ENCODE peak calls at places on chromosomes 11 and 22, in nine cellular contexts. One of them, this sample, is unnamed.
A peak's percentile ranks its signal among the peaks of the same experiment; 100 is the strongest.

GRCh38 chr11:102111011-102111786 is 952 bp downstream of the YAP1 start:
- DNase-seq in GM12865: peak; percentile 12
- DNase-seq in lower lobe of right lung: peak; percentile 85
- DNase-seq in IMR-90: peak; percentile 81
- DNase-seq in choroid plexus epithelial cell: peak; percentile 92
- DNase-seq in psoas muscle: peak; percentile 85
- DNase-seq in heart right ventricle: peak; percentile 76
- DNase-seq in MG63: peak; percentile 82
- DNase-seq in PC-3: peak; percentile 79
- DNase-seq in this sample: peak; percentile 95

GRCh38 chr11:46949297-46949696 is 12.7 kb downstream of the CSTPP1 start:
- DNase-seq in GM12865: no peak
- DNase-seq in lower lobe of right lung: no peak
- DNase-seq in IMR-90: no peak
- DNase-seq in choroid plexus epithelial cell: no peak
- DNase-seq in psoas muscle: no peak
- DNase-seq in heart right ventricle: no peak
- DNase-seq in MG63: no peak
- DNase-seq in PC-3: no peak
- DNase-seq in this sample: no peak

GRCh38 chr11:118899706-118900360 is 16.1 kb downstream of the CXCR5 start:
- DNase-seq in GM12865: no peak
- DNase-seq in lower lobe of right lung: no peak
- DNase-seq in IMR-90: no peak
- DNase-seq in choroid plexus epithelial cell: no peak
- DNase-seq in psoas muscle: no peak
- DNase-seq in heart right ventricle: no peak
- DNase-seq in MG63: no peak
- DNase-seq in PC-3: no peak
- DNase-seq in this sample: no peak

GRCh38 chr11:121512468-121513465 is 60.0 kb upstream of the SORL1-AS1 start:
- DNase-seq in GM12865: no peak
- DNase-seq in lower lobe of right lung: no peak
- DNase-seq in IMR-90: no peak
- DNase-seq in choroid plexus epithelial cell: no peak
- DNase-seq in psoas muscle: no peak
- DNase-seq in heart right ventricle: no peak
- DNase-seq in MG63: no peak
- DNase-seq in PC-3: no peak
- DNase-seq in this sample: no peak

GRCh38 chr11:33452806-33453205 is 195.6 kb downstream of the HIPK3 start:
- DNase-seq in GM12865: no peak
- DNase-seq in lower lobe of right lung: no peak
- DNase-seq in IMR-90: peak; percentile 94
- DNase-seq in choroid plexus epithelial cell: peak; percentile 83
- DNase-seq in psoas muscle: no peak
- DNase-seq in heart right ventricle: no peak
- DNase-seq in MG63: peak; percentile 64
- DNase-seq in PC-3: peak; percentile 90
- DNase-seq in this sample: peak; percentile 86

GRCh38 chr22:43994416-43994815 is 29.7 kb upstream of the PARVB start:
- DNase-seq in GM12865: no peak
- DNase-seq in lower lobe of right lung: peak; percentile 30
- DNase-seq in IMR-90: no peak
- DNase-seq in choroid plexus epithelial cell: no peak
- DNase-seq in psoas muscle: no peak
- DNase-seq in heart right ventricle: no peak
- DNase-seq in MG63: no peak
- DNase-seq in PC-3: no peak
- DNase-seq in this sample: no peak

GRCh38 chr11:118608268-118609214 is 1.1 kb downstream of the PHLDB1 start:
- DNase-seq in GM12865: peak; percentile 39
- DNase-seq in lower lobe of right lung: peak; percentile 77
- DNase-seq in IMR-90: peak; percentile 85
- DNase-seq in choroid plexus epithelial cell: peak; percentile 74
- DNase-seq in psoas muscle: peak; percentile 87
- DNase-seq in heart right ventricle: peak; percentile 79
- DNase-seq in MG63: peak; percentile 86
- DNase-seq in PC-3: peak; percentile 52
- DNase-seq in this sample: peak; percentile 94

GRCh38 chr11:64534950-64535349 is 56.1 kb upstream of the SLC22A12 start:
- DNase-seq in GM12865: no peak
- DNase-seq in lower lobe of right lung: peak; percentile 17
- DNase-seq in IMR-90: no peak
- DNase-seq in choroid plexus epithelial cell: no peak
- DNase-seq in psoas muscle: no peak
- DNase-seq in heart right ventricle: peak; percentile 26
- DNase-seq in MG63: no peak
- DNase-seq in PC-3: no peak
- DNase-seq in this sample: no peak

GRCh38 chr11:65047581-65048422 is 6.8 kb downstream of the SAC3D1 start:
- DNase-seq in GM12865: no peak
- DNase-seq in lower lobe of right lung: peak; percentile 59
- DNase-seq in IMR-90: no peak
- DNase-seq in choroid plexus epithelial cell: peak; percentile 19
- DNase-seq in psoas muscle: peak; percentile 35
- DNase-seq in heart right ventricle: no peak
- DNase-seq in MG63: no peak
- DNase-seq in PC-3: no peak
- DNase-seq in this sample: no peak

GRCh38 chr11:32113200-32113599 is 22.3 kb downstream of the RCN1 start:
- DNase-seq in GM12865: no peak
- DNase-seq in lower lobe of right lung: no peak
- DNase-seq in IMR-90: no peak
- DNase-seq in choroid plexus epithelial cell: peak; percentile 95
- DNase-seq in psoas muscle: no peak
- DNase-seq in heart right ventricle: no peak
- DNase-seq in MG63: no peak
- DNase-seq in PC-3: no peak
- DNase-seq in this sample: no peak

DNA sequence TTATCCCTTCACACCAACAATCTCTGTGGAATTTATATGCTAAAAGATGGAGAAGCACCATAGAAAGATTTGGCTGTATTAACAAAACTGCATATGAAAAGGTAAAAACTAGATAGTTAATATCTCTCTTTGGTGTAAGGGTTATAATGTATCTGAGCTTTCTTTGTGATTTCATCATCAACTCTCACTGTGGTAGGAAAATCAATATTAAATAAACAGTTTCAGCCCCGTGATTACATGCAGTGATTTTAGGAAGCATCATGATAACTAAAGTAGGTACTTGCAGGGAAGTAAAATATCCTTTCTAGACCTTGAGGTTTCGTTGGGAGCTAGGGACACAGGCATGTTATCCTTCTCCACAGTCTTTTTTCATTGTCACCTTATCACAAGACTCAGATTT is 2.7 kb downstream of the BMAL1 start:
- DNase-seq in GM12865: no peak
- DNase-seq in lower lobe of right lung: no peak
- DNase-seq in IMR-90: no peak
- DNase-seq in choroid plexus epithelial cell: no peak
- DNase-seq in psoas muscle: no peak
- DNase-seq in heart right ventricle: no peak
- DNase-seq in MG63: no peak
- DNase-seq in PC-3: no peak
- DNase-seq in this sample: no peak
- H3K4me3 ChIP-seq in GM12865: no peak overlapping the region
- H3K4me3 ChIP-seq in lower lobe of right lung: no peak overlapping the region
- H3K4me3 ChIP-seq in IMR-90: no peak overlapping the region
- H3K4me3 ChIP-seq in choroid plexus epithelial cell: no peak overlapping the region
- H3K4me3 ChIP-seq in psoas muscle: no peak overlapping the region
- H3K4me3 ChIP-seq in heart right ventricle: no peak overlapping the region
- H3K4me3 ChIP-seq in MG63: no peak overlapping the region
- H3K4me3 ChIP-seq in PC-3: no peak overlapping the region
- H3K4me3 ChIP-seq in this sample: no peak overlapping the region

GRCh38 chr11:125570952-125571351 is 1.7 kb downstream of the EI24 start:
- DNase-seq in GM12865: no peak
- DNase-seq in lower lobe of right lung: no peak
- DNase-seq in IMR-90: no peak
- DNase-seq in choroid plexus epithelial cell: no peak
- DNase-seq in psoas muscle: no peak
- DNase-seq in heart right ventricle: no peak
- DNase-seq in MG63: no peak
- DNase-seq in PC-3: no peak
- DNase-seq in this sample: no peak
- H3K4me3 ChIP-seq in GM12865: peak overlapping the region; percentile 99
- H3K4me3 ChIP-seq in lower lobe of right lung: no peak overlapping the region
- H3K4me3 ChIP-seq in IMR-90: no peak overlapping the region
- H3K4me3 ChIP-seq in choroid plexus epithelial cell: no peak overlapping the region
- H3K4me3 ChIP-seq in psoas muscle: peak overlapping the region; percentile 96
- H3K4me3 ChIP-seq in heart right ventricle: no peak overlapping the region
- H3K4me3 ChIP-seq in MG63: no peak overlapping the region
- H3K4me3 ChIP-seq in PC-3: peak overlapping the region; percentile 90
- H3K4me3 ChIP-seq in this sample: peak overlapping the region; percentile 98

DNA sequence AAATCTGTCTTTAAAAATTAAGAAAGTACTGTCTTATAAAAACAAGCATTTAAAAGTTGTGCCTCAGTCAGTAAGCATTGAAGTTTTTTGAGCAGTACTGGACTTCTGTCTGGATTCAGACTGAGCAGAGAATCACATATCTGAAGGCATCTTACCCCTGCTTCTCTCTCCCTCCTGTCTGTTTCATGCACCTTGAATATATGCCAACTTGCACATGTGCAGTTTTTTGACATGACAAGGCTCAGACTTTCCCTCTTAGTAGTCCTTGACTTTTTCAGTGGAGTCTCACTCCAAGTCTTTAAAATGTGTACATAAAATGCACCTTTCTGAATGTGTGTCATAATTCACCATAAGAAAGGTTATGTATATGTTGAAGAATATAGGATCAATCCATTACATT is 19.8 kb downstream of the SPECC1L start:
- DNase-seq in GM12865: no peak
- DNase-seq in lower lobe of right lung: no peak
- DNase-seq in IMR-90: peak; percentile 45
- DNase-seq in choroid plexus epithelial cell: no peak
- DNase-seq in psoas muscle: no peak
- DNase-seq in heart right ventricle: no peak
- DNase-seq in MG63: no peak
- DNase-seq in PC-3: no peak
- DNase-seq in this sample: peak; percentile 43
- H3K4me3 ChIP-seq in GM12865: no peak overlapping the region
- H3K4me3 ChIP-seq in lower lobe of right lung: no peak overlapping the region
- H3K4me3 ChIP-seq in IMR-90: no peak overlapping the region
- H3K4me3 ChIP-seq in choroid plexus epithelial cell: no peak overlapping the region
- H3K4me3 ChIP-seq in psoas muscle: no peak overlapping the region
- H3K4me3 ChIP-seq in heart right ventricle: no peak overlapping the region
- H3K4me3 ChIP-seq in MG63: no peak overlapping the region
- H3K4me3 ChIP-seq in PC-3: no peak overlapping the region
- H3K4me3 ChIP-seq in this sample: peak overlapping the region; percentile 58

GRCh38 chr11:107017104-107017432 is 1.2 kb downstream of the GUCY1A2 start:
- DNase-seq in GM12865: no peak
- DNase-seq in lower lobe of right lung: no peak
- DNase-seq in IMR-90: no peak
- DNase-seq in choroid plexus epithelial cell: peak; percentile 10
- DNase-seq in psoas muscle: no peak
- DNase-seq in heart right ventricle: peak; percentile 37
- DNase-seq in MG63: no peak
- DNase-seq in PC-3: no peak
- DNase-seq in this sample: no peak
- H3K4me3 ChIP-seq in GM12865: no peak overlapping the region
- H3K4me3 ChIP-seq in lower lobe of right lung: peak overlapping the region; percentile 44
- H3K4me3 ChIP-seq in IMR-90: no peak overlapping the region
- H3K4me3 ChIP-seq in choroid plexus epithelial cell: no peak overlapping the region
- H3K4me3 ChIP-seq in psoas muscle: peak overlapping the region; percentile 64
- H3K4me3 ChIP-seq in heart right ventricle: peak overlapping the region; percentile 57
- H3K4me3 ChIP-seq in MG63: peak overlapping the region; percentile 51
- H3K4me3 ChIP-seq in PC-3: peak overlapping the region; percentile 57
- H3K4me3 ChIP-seq in this sample: peak overlapping the region; percentile 89

GRCh38 chr11:43952020-43952400 is 9.6 kb downstream of the C11orf96 start:
- DNase-seq in GM12865: no peak
- DNase-seq in lower lobe of right lung: no peak
- DNase-seq in IMR-90: no peak
- DNase-seq in choroid plexus epithelial cell: no peak
- DNase-seq in psoas muscle: no peak
- DNase-seq in heart right ventricle: no peak
- DNase-seq in MG63: no peak
- DNase-seq in PC-3: no peak
- DNase-seq in this sample: no peak
- H3K4me3 ChIP-seq in GM12865: no peak overlapping the region
- H3K4me3 ChIP-seq in lower lobe of right lung: no peak overlapping the region
- H3K4me3 ChIP-seq in IMR-90: no peak overlapping the region
- H3K4me3 ChIP-seq in choroid plexus epithelial cell: no peak overlapping the region
- H3K4me3 ChIP-seq in psoas muscle: no peak overlapping the region
- H3K4me3 ChIP-seq in heart right ventricle: no peak overlapping the region
- H3K4me3 ChIP-seq in MG63: no peak overlapping the region
- H3K4me3 ChIP-seq in PC-3: no peak overlapping the region
- H3K4me3 ChIP-seq in this sample: no peak overlapping the region

GRCh38 chr22:29065468-29066190 is 4.0 kb upstream of the C22orf31 start:
- DNase-seq in GM12865: no peak
- DNase-seq in lower lobe of right lung: no peak
- DNase-seq in IMR-90: no peak
- DNase-seq in choroid plexus epithelial cell: no peak
- DNase-seq in psoas muscle: no peak
- DNase-seq in heart right ventricle: no peak
- DNase-seq in MG63: no peak
- DNase-seq in PC-3: no peak
- DNase-seq in this sample: no peak
- H3K4me3 ChIP-seq in GM12865: no peak overlapping the region
- H3K4me3 ChIP-seq in lower lobe of right lung: no peak overlapping the region
- H3K4me3 ChIP-seq in IMR-90: no peak overlapping the region
- H3K4me3 ChIP-seq in choroid plexus epithelial cell: no peak overlapping the region
- H3K4me3 ChIP-seq in psoas muscle: no peak overlapping the region
- H3K4me3 ChIP-seq in heart right ventricle: no peak overlapping the region
- H3K4me3 ChIP-seq in MG63: no peak overlapping the region
- H3K4me3 ChIP-seq in PC-3: no peak overlapping the region
- H3K4me3 ChIP-seq in this sample: no peak overlapping the region

GRCh38 chr11:128625766-128626165 is 38.4 kb upstream of the ETS1 start:
- DNase-seq in GM12865: peak; percentile 26
- DNase-seq in lower lobe of right lung: no peak
- DNase-seq in IMR-90: no peak
- DNase-seq in choroid plexus epithelial cell: peak; percentile 21
- DNase-seq in psoas muscle: no peak
- DNase-seq in heart right ventricle: no peak
- DNase-seq in MG63: no peak
- DNase-seq in PC-3: no peak
- DNase-seq in this sample: no peak
- H3K4me3 ChIP-seq in GM12865: no peak overlapping the region
- H3K4me3 ChIP-seq in lower lobe of right lung: no peak overlapping the region
- H3K4me3 ChIP-seq in IMR-90: no peak overlapping the region
- H3K4me3 ChIP-seq in choroid plexus epithelial cell: no peak overlapping the region
- H3K4me3 ChIP-seq in psoas muscle: no peak overlapping the region
- H3K4me3 ChIP-seq in heart right ventricle: no peak overlapping the region
- H3K4me3 ChIP-seq in MG63: no peak overlapping the region
- H3K4me3 ChIP-seq in PC-3: no peak overlapping the region
- H3K4me3 ChIP-seq in this sample: no peak overlapping the region